ENCODE peak calls at places on chromosome 7, in seven cellular contexts. Q, X, R, G, O, C and B are unnamed samples. For H3K9me3, the result is how much of the 10 kb centered on the place peaks cover.

GRCh38 chr7:70360557-70360956 is 762.3 kb downstream of the AUTS2 start:
- DNase-seq in Q (no peak), X (no peak), R (no peak), G (no peak), O (no peak), C (no peak), B (no peak)

GRCh38 chr7:99767662-99768061 is 16.3 kb downstream of the CYP3A4 start:
- DNase-seq in Q (no peak), X (no peak), R (no peak), G (no peak), O (no peak), C (no peak), B (no peak)

GRCh38 chr7:23472046-23472445 is 1.8 kb upstream of the IGF2BP3 start:
- DNase-seq in Q (no peak), X (no peak), R (no peak), G (no peak), O (no peak), C (peak), B (no peak)

GRCh38 chr7:55472928-55473725 is 99.2 kb downstream of the VOPP1 start:
- DNase-seq in Q (no peak), X (no peak), R (no peak), G (no peak), O (no peak), C (no peak), B (peak)

GRCh38 chr7:155681663-155682062 is 37.2 kb downstream of the RBM33 start:
- DNase-seq in Q (no peak), X (no peak), R (no peak), G (no peak), O (no peak), C (no peak), B (no peak)

GRCh38 chr7:142873281-142873784 is 12.2 kb downstream of the TRPV6 start:
- DNase-seq in Q (peak), X (no peak), R (no peak), G (peak), O (peak), C (peak), B (no peak)

GRCh38 chr7:143518521-143518920 is 40.8 kb downstream of the TAS2R41 start:
- DNase-seq in Q (no peak), X (no peak), R (no peak), G (no peak), O (no peak), C (no peak), B (no peak)

GRCh38 chr7:91310829-91311460 is 46.7 kb downstream of the FZD1 start:
- DNase-seq in Q (no peak), X (peak), R (no peak), G (no peak), O (no peak), C (no peak), B (no peak)

GRCh38 chr7:17638727-17639126 is 301.6 kb downstream of the SNX13 start:
- DNase-seq in Q (no peak), X (no peak), R (no peak), G (no peak), O (no peak), C (no peak), B (no peak)

GRCh38 chr7:20220293-20220755 is 3.1 kb upstream of the MACC1 start:
- DNase-seq in Q (no peak), X (no peak), R (no peak), G (no peak), O (no peak), C (peak), B (no peak)

GRCh38 chr7:74498996-74499834 is 45.5 kb downstream of the GTF2IRD1 start:
- DNase-seq in Q (no peak), X (no peak), R (no peak), G (no peak), O (no peak), C (no peak), B (no peak)

GRCh38 chr7:159032753-159033472 is 111.8 kb downstream of the VIPR2 start:
- DNase-seq in Q (peak), X (peak), R (no peak), G (peak), O (no peak), C (no peak), B (peak)

GRCh38 chr7:116777613-116778380 is 84.6 kb upstream of the CAPZA2 start:
- DNase-seq in Q (no peak), X (no peak), R (no peak), G (no peak), O (no peak), C (no peak), B (no peak)

GRCh38 chr7:114910787-114911186 is 11.1 kb upstream of the MDFIC start:
- DNase-seq in Q (no peak), X (no peak), R (no peak), G (no peak), O (no peak), C (no peak), B (no peak)

GRCh38 chr7:150722403-150723065 is 6.1 kb downstream of the GIMAP1 start:
- DNase-seq in Q (no peak), X (no peak), R (peak), G (no peak), O (no peak), C (no peak), B (no peak)

GRCh38 chr7:18020138-18020715 is 7.4 kb downstream of the PRPS1L1 start:
- DNase-seq in Q (no peak), X (no peak), R (no peak), G (no peak), O (no peak), C (no peak), B (no peak)

DNA sequence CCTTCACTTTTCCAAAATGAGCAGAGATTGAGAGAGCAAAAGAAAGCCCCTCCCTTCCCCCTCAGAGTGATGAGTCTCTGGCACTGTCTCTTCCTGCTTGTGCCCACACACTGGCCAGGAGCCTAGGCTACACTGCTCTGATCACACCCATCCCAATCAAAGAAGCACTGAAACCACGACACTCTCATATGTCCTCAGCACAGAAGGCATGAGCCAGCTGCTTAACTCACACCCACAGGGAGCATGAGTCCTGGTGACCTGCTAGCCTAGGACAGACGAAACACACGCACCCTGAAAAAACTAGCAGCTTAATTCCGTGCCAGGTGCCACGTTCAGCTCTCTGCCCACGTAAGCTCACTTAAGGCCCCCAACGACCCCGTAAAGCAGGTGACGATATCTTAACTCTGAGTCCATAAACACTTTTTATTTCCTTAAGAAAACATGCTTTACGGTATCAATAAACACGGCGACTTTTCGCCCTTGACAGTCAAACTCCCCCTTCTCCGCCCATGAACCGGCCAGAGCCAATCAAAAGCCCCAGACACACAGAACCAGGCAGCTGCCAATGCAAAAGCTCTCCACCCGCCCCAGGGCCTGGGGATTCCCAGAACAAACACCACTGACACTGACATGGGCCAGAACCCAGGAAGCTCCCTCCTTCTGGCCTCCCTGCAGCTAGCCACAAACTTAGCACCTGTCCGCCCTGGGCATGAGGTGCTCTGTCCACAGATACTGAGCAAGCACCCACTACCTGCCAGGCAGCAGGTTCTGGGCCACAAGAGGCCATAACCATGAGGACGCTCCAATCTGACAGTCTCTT is 69.0 kb downstream of the TNRC18 start:
- DNase-seq in Q (no peak), X (peak), R (no peak), G (peak), O (no peak), C (no peak), B (no peak)
- TF ChIP-seq POLR2AphosphoS5 in Q (no peak), X (peak), R (no peak), G (no peak), O (no peak), C (no peak), B (no peak)

DNA sequence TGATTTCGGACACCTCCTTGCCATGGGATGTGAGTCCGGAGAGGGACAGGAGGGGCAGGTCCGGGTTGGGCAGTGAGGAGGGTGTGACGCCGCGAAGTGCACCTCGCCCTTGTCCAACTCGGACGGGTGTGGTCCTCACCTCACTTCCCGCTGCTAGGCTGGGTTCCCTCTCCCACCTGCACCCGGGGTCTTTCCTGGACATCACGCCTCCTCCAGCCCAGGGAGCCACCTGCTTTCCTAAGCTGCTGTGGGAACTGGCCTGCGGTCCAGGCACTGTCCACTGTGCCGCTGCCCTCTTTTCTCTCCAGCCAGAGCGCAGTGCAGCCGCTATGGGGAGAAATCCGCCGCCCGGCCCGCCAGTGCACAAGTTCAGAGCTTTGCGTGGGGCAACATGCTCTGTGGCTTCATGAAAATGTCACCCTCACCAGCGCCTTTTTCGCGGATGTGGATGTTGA is 45.0 kb upstream of the ZNF716 start:
- DNase-seq in Q (no peak), X (no peak), R (no peak), G (no peak), O (no peak), C (no peak), B (peak)
- H3K9me3 ChIP-seq in Q (half or more), X (under half), R (under half), G (under half), O (under half), C (under half), B (half or more)

GRCh38 chr7:29254663-29255062 is 60.1 kb downstream of the CHN2 start:
- DNase-seq in Q (no peak), X (no peak), R (no peak), G (no peak), O (no peak), C (no peak), B (no peak)

GRCh38 chr7:29253225-29253624 is 58.6 kb downstream of the CHN2 start:
- DNase-seq in Q (no peak), X (no peak), R (no peak), G (no peak), O (no peak), C (no peak), B (no peak)

GRCh38 chr7:29258951-29259350 is 64.4 kb downstream of the CHN2 start:
- DNase-seq in Q (no peak), X (no peak), R (no peak), G (no peak), O (no peak), C (no peak), B (no peak)

GRCh38 chr7:29255199-29255838 is 60.7 kb downstream of the CHN2 start:
- DNase-seq in Q (no peak), X (no peak), R (no peak), G (no peak), O (no peak), C (no peak), B (no peak)

GRCh38 chr7:29255839-29256782 is 61.5 kb downstream of the CHN2 start:
- DNase-seq in Q (no peak), X (no peak), R (no peak), G (no peak), O (no peak), C (no peak), B (no peak)
- H3K4me3 ChIP-seq in Q (no peak), X (no peak), R (no peak), G (no peak), O (no peak), C (no peak), B (no peak)

GRCh38 chr7:100827330-100828226 is at the start of gene EPHB4:
- DNase-seq in Q (peak), X (peak), R (peak), G (peak), O (peak), C (peak), B (peak)

GRCh38 chr7:100832281-100832633 is 4.9 kb upstream of the EPHB4 start:
- DNase-seq in Q (no peak), X (no peak), R (no peak), G (no peak), O (no peak), C (no peak), B (no peak)

GRCh38 chr7:100830396-100830795 is 3.1 kb upstream of the EPHB4 start:
- DNase-seq in Q (no peak), X (no peak), R (no peak), G (no peak), O (no peak), C (no peak), B (no peak)

GRCh38 chr7:100826546-100827329 is 585 bp downstream of the EPHB4 start:
- DNase-seq in Q (peak), X (no peak), R (no peak), G (no peak), O (no peak), C (peak), B (no peak)

DNA sequence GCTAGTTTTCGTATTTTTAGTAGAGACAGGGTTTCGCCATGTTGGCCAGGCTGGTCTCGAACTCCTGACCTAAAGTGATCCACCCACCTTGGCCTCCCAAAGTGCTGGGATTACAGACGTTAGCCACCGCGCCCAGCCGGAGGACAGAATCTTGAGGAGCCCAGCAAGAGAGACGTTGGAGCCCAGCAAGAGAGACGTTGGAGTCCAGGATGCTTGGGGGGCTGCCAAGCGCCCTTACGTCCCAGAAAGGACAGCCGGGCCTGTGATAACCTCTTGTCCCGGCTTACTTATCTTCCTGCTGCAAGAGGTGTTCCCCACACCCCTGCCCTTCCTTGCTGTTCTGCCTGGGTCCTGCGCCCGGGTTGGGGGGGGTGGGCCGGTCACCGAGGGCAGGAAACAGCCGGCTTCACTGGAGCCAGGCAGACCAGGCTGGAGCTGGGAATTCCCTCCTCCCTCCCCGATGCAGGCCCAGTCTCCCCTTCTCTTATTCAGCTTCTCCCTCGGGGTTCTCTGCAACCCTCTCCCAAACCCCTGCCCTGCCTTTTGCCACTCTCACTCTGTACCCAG is 1.9 kb upstream of the EPHB4 start:
- DNase-seq in Q (no peak), X (no peak), R (peak), G (no peak), O (no peak), C (peak), B (peak)
- TF ChIP-seq POLR2AphosphoS5 in Q (no peak), X (peak), R (peak), G (no peak), O (no peak), C (peak), B (peak)